ENCODE peak calls at places on chromosomes 3 and 15, in four cellular contexts. V is suprapubic skin, D is fibroblast of pulmonary artery, I is foreskin fibroblast. E is an unnamed sample.

GRCh38 chr3:165624761-165625160 is 212.5 kb downstream of the BCHE start:
- DNase-seq in V (no peak), D (peak), I (no peak), E (no peak)

GRCh38 chr15:70195808-70196304 is 98.1 kb upstream of the TLE3 start:
- DNase-seq in V (no peak), D (peak), I (peak), E (no peak)

GRCh38 chr15:96406701-96407100 is 76.2 kb downstream of the NR2F2 start:
- DNase-seq in V (no peak), D (no peak), I (no peak), E (no peak)

GRCh38 chr3:12963869-12964712 is 109.1 kb downstream of the IQSEC1 start:
- DNase-seq in V (no peak), D (peak), I (no peak), E (no peak)

GRCh38 chr3:48600711-48601621 is 5.8 kb upstream of the COL7A1 start:
- DNase-seq in V (no peak), D (no peak), I (no peak), E (no peak)

GRCh38 chr3:23567917-23568316 is 237.8 kb upstream of the UBE2E1 start:
- DNase-seq in V (no peak), D (peak), I (peak), E (no peak)

GRCh38 chr3:124318014-124318413 is 326.1 kb upstream of the ROPN1 start:
- DNase-seq in V (no peak), D (no peak), I (no peak), E (no peak)

GRCh38 chr15:62649793-62650420 is 392.6 kb upstream of the TPM1 start:
- DNase-seq in V (no peak), D (peak), I (peak), E (no peak)

GRCh38 chr3:377158-377561 is 180.6 kb downstream of the CHL1 start:
- DNase-seq in V (no peak), D (peak), I (no peak), E (peak)

GRCh38 chr3:109413049-109413448 is 75.7 kb upstream of the DPPA4 start:
- DNase-seq in V (no peak), D (no peak), I (no peak), E (no peak)

GRCh38 chr15:48930735-48931134 is 33.0 kb downstream of the SHC4 start:
- DNase-seq in V (no peak), D (no peak), I (no peak), E (no peak)

GRCh38 chr15:67946701-67947100 is 106.9 kb upstream of the RNU6-1 start:
- DNase-seq in V (no peak), D (no peak), I (no peak), E (no peak)

GRCh38 chr3:124387008-124387407 is 343.2 kb upstream of the UMPS start:
- DNase-seq in V (no peak), D (no peak), I (no peak), E (no peak)

GRCh38 chr3:23961064-23961463 is 16.0 kb downstream of the NR1D2 start:
- DNase-seq in V (no peak), D (no peak), I (peak), E (no peak)

GRCh38 chr15:62457100-62457499 is 292.0 kb upstream of the C2CD4B start:
- DNase-seq in V (no peak), D (no peak), I (no peak), E (no peak)

GRCh38 chr15:84731774-84732173 is 15.8 kb upstream of the SEC11A start:
- DNase-seq in V (no peak), D (peak), I (peak), E (no peak)

GRCh38 chr3:52683611-52684010 is 2.1 kb downstream of the PBRM1 start:
- DNase-seq in V (no peak), D (no peak), I (no peak), E (no peak)

GRCh38 chr3:116141724-116142123 is 303.6 kb downstream of the LSAMP start:
- DNase-seq in V (no peak), D (no peak), I (no peak), E (no peak)

GRCh38 chr15:69973102-69973714 is 124.5 kb downstream of the TLE3 start:
- DNase-seq in V (no peak), D (peak), I (peak), E (peak)

GRCh38 chr15:51736069-51736468 is 1.4 kb downstream of the LYSMD2 start:
- DNase-seq in V (no peak), D (no peak), I (no peak), E (no peak)

GRCh38 chr3:119413603-119414280 is 49.7 kb downstream of the TMEM39A start:
- DNase-seq in V (no peak), D (no peak), I (no peak), E (peak)

GRCh38 chr15:81108427-81108826 is 25.6 kb upstream of the CFAP161 start:
- DNase-seq in V (no peak), D (no peak), I (no peak), E (peak)

GRCh38 chr3:132549890-132550578 is 47.0 kb upstream of the ACKR4 start:
- DNase-seq in V (no peak), D (peak), I (peak), E (no peak)

GRCh38 chr3:70728311-70728710 is 415.9 kb upstream of the MDFIC2 start:
- DNase-seq in V (no peak), D (no peak), I (peak), E (no peak)

GRCh38 chr3:57257678-57258077 is 30.1 kb downstream of the APPL1 start:
- DNase-seq in V (no peak), D (no peak), I (no peak), E (no peak)

GRCh38 chr3:13934813-13935212 is 54.9 kb upstream of the WNT7A start:
- DNase-seq in V (no peak), D (no peak), I (no peak), E (no peak)

GRCh38 chr15:89323825-89324224 is 10.8 kb downstream of the POLG start:
- DNase-seq in V (no peak), D (no peak), I (no peak), E (no peak)

GRCh38 chr15:89333959-89334509 is 590 bp downstream of the POLG start:
- DNase-seq in V (no peak), D (peak), I (no peak), E (no peak)

GRCh38 chr15:100627789-100628395 is 25.5 kb downstream of the ASB7 start:
- DNase-seq in V (no peak), D (peak), I (peak), E (peak)

GRCh38 chr3:15055019-15055557 is 10.0 kb downstream of the MRPS25 start:
- DNase-seq in V (no peak), D (peak), I (no peak), E (no peak)

GRCh38 chr3:25652921-25653320 is 11.8 kb downstream of the TOP2B start:
- DNase-seq in V (no peak), D (no peak), I (no peak), E (no peak)

GRCh38 chr3:128433630-128434185 is 33.0 kb downstream of the DNAJB8 start:
- DNase-seq in V (no peak), D (no peak), I (no peak), E (peak)

GRCh38 chr3:149299938-149300791 is 33.3 kb downstream of the TM4SF18 start:
- DNase-seq in V (no peak), D (peak), I (peak), E (no peak)

GRCh38 chr3:152738656-152739055 is 96.3 kb upstream of the P2RY1 start:
- DNase-seq in V (no peak), D (peak), I (no peak), E (no peak)

GRCh38 chr15:40070166-40070557 is 31.2 kb upstream of the SRP14 start:
- DNase-seq in V (no peak), D (no peak), I (no peak), E (peak)

GRCh38 chr3:20013396-20013795 is 1.3 kb upstream of the PP2D1 start:
- DNase-seq in V (no peak), D (no peak), I (no peak), E (no peak)

GRCh38 chr15:39747326-39747725 is 35.3 kb downstream of the FSIP1 start:
- DNase-seq in V (no peak), D (peak), I (peak), E (no peak)

GRCh38 chr3:16508591-16508995 is 4.9 kb downstream of the RFTN1 start:
- DNase-seq in V (no peak), D (no peak), I (no peak), E (no peak)

GRCh38 chr15:88450125-88450798 is 16.9 kb downstream of the MRPL46 start:
- DNase-seq in V (no peak), D (peak), I (peak), E (peak)

GRCh38 chr3:173096994-173097785 is 43.8 kb downstream of the SPATA16 start:
- DNase-seq in V (no peak), D (peak), I (no peak), E (no peak)
- H3K4me3 ChIP-seq in V (no peak), D (no peak), I (no peak), E (no peak)

DNA sequence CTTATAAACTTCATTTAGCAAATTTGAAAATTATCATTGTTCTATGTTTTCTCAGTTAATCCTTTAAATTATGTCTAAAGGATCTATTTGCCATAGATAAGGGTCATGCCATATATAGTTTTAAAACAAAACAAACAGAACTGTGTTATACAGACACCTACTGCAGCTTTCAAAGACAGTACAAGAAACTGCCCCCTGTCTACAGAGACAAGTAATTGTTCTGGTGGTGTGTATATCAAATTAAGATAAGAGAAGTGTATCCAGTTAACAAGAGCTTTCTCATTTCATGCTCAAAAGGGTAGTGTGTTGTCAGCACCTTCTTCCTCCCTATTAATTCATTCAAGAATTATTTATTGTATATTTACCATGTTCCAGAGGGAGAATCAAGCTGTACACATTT is 201.2 kb downstream of the FMN1 start:
- DNase-seq in V (no peak), D (peak), I (no peak), E (no peak)
- TF ChIP-seq CTCF in V (no peak), D (peak), I (peak), E (peak)

GRCh38 chr15:82298032-82298431 is 35.4 kb downstream of the SAXO2 start:
- DNase-seq in V (no peak), D (no peak), I (no peak), E (no peak)

GRCh38 chr15:82298520-82298919 is 35.9 kb downstream of the SAXO2 start:
- DNase-seq in V (no peak), D (no peak), I (no peak), E (no peak)

GRCh38 chr15:82297546-82297945 is 34.9 kb downstream of the SAXO2 start:
- DNase-seq in V (no peak), D (no peak), I (no peak), E (no peak)

DNA sequence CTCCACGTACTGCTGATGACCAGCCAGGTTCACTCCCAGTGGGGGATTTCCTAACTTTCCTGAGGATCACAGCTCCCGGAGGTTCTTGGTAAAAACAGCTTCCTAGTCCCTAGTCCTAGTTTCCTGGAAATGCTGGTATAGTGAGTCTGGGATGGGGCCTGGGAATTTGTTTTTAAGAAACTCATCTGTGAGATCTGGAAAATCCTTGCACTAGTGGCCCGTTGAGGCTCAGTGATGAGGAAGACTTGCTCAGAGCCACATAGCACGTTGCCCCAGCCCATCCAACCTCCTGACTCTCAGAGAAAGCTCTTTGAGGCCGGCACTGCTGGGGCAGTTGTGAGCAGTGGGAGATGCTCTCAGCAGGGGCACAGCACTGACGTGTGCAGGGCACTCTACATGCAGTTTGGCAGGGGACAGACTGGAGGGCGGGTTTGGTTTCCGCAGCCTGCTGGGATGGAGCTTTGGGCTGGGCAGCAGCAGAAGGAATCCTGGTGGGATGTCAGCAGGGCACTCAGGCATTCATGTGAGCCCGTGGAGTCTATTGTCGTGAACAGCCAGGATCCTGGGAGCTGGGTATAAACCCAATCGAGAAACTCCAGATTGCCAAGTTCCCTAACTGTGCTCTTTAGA is 31.6 kb downstream of the SAXO2 start:
- DNase-seq in V (no peak), D (no peak), I (no peak), E (peak)
- H3K4me3 ChIP-seq in V (no peak), D (no peak), I (no peak), E (no peak)

GRCh38 chr15:82105458-82106205 is 59.8 kb upstream of the MEX3B start:
- DNase-seq in V (no peak), D (peak), I (peak), E (peak)

GRCh38 chr15:82110144-82110543 is 64.3 kb upstream of the MEX3B start:
- DNase-seq in V (no peak), D (no peak), I (no peak), E (peak)

GRCh38 chr15:82111918-82112317 is 66.1 kb upstream of the MEX3B start:
- DNase-seq in V (no peak), D (no peak), I (peak), E (no peak)

GRCh38 chr15:82106671-82107070 is 60.9 kb upstream of the MEX3B start:
- DNase-seq in V (no peak), D (no peak), I (no peak), E (no peak)

GRCh38 chr15:82108489-82109078 is 62.8 kb upstream of the MEX3B start:
- DNase-seq in V (no peak), D (peak), I (no peak), E (peak)
- TF ChIP-seq CTCF in V (peak), D (peak), I (peak), E (peak)

GRCh38 chr3:195905970-195906864 is 2.1 kb downstream of the TNK2 start:
- DNase-seq in V (no peak), D (no peak), I (peak), E (no peak)

GRCh38 chr3:195903950-195904290 is 4.4 kb downstream of the TNK2 start:
- DNase-seq in V (no peak), D (no peak), I (no peak), E (no peak)

GRCh38 chr3:195907730-195908438 is 467 bp downstream of the TNK2 start:
- DNase-seq in V (no peak), D (no peak), I (no peak), E (no peak)

GRCh38 chr3:195906865-195907729 is 1.3 kb downstream of the TNK2 start:
- DNase-seq in V (no peak), D (no peak), I (no peak), E (peak)

GRCh38 chr3:195904364-195904763 is 4.0 kb downstream of the TNK2 start:
- DNase-seq in V (no peak), D (no peak), I (no peak), E (no peak)
- H3K4me3 ChIP-seq in V (no peak), D (no peak), I (no peak), E (no peak)

GRCh38 chr3:100761211-100761921 is 52.1 kb downstream of the TFG start:
- DNase-seq in V (no peak), D (no peak), I (no peak), E (peak)
- TF ChIP-seq CTCF in V (no peak), D (peak), I (no peak), E (peak)

GRCh38 chr15:31216210-31216911 is 110.3 kb upstream of the KLF13 start:
- DNase-seq in V (peak), D (peak), I (peak), E (peak)
- H3K4me3 ChIP-seq in V (peak), D (peak), I (peak), E (no peak)

DNA sequence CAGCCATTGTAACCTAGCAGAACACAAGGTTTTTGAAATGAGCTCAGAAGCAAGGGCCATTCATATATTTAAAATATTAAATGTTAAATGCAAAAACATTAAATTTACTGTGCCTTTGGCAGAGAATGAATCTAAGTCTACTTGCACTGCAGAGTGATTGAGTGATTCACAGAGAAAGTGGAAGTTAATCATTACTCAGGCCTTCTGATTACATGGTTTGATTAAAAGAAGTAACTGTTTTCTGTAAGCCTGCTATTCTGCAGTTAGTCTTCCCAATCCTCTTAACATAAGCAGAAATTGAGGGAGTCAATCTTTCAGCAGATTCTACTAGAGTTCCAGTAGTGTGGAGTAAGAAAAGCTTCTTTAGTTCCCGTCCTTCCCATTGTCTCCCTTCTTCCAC is 1.5 kb downstream of the NLGN1 start:
- DNase-seq in V (no peak), D (no peak), I (no peak), E (no peak)
- TF ChIP-seq CTCF in V (no peak), D (no peak), I (no peak), E (no peak)

DNA sequence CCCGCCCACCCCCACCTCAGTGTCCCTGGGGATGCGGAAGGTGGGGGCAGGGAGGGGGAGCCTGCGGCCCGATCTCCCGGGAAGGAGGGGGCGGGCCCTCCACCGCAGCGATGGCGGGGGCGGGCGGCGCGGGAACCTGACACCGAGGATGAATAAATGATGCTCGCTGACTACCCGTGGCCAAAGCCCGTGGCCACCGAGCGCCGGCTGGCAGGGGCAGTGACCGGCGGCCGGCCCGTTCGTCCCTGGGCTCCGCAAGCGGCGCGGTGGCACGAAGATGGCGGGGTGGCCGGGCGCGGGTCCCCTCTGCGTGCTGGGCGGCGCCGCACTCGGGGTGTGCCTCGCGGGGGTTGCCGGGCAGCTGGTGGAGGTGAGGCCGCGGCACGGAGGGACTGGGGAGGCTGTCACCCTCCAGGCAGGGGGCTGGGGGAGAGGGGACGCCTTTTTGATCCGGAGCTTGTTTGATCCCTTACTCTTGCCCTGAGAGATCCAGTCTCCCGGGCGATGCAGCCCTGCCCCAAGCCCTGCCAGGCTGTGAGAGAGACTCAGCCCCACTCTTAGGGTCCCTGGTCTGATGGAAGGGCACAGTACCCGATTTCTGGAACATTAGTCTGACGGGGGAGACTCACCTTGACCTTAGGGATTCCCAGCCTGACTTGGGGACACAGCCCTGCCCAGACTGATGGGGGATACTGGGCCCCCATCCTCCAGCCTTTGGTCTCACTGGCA is at the start of gene TMIE:
- DNase-seq in V (no peak), D (no peak), I (no peak), E (no peak)
- H3K4me3 ChIP-seq in V (peak), D (no peak), I (no peak), E (no peak)

GRCh38 chr15:32659340-32659831 is 17.9 kb downstream of the SCG5 start:
- DNase-seq in V (no peak), D (no peak), I (peak), E (no peak)
- TF ChIP-seq CTCF in V (no peak), D (no peak), I (no peak), E (no peak)

E was measured in endodermal cell.